ENCODE peak calls at places on chromosomes 7 and 10, in eight cellular contexts. V, A, L, Q, T, X, K and E are unnamed samples.

GRCh38 chr10:62443866-62444265 is 69.7 kb downstream of the ZNF365 start:
- DNase-seq in V (no peak), Q (no peak), X (no peak), A (peak), L (no peak), T (no peak), K (no peak), E (no peak)

GRCh38 chr10:125269716-125270115 is 109.4 kb upstream of the CTBP2 start:
- DNase-seq in Q (no peak), A (no peak), T (no peak), L (no peak), K (no peak), X (no peak), V (no peak), E (no peak)

GRCh38 chr7:100604078-100604975 is 2.2 kb downstream of the PCOLCE start:
- DNase-seq in Q (peak), T (peak), L (peak), X (peak), A (peak), V (peak), K (peak), E (peak)

GRCh38 chr10:43961523-43962345 is 313.1 kb upstream of the ZNF32 start:
- DNase-seq in V (no peak), A (no peak), T (no peak), X (no peak), L (no peak), K (no peak), Q (no peak), E (no peak)

GRCh38 chr7:35694784-35695627 is at the start of gene HERPUD2:
- DNase-seq in T (peak), X (peak), A (peak), L (peak), K (peak), V (peak), Q (peak), E (peak)

GRCh38 chr10:89889610-89890009 is 188.2 kb downstream of the KIF20B start:
- DNase-seq in K (no peak), T (no peak), L (no peak), A (no peak), X (no peak), Q (no peak), V (no peak), E (no peak)

GRCh38 chr7:132618956-132619305 is 42.7 kb upstream of the PLXNA4 start:
- DNase-seq in X (no peak), L (no peak), V (no peak), Q (no peak), K (no peak), A (peak), T (no peak), E (no peak)

GRCh38 chr10:103915794-103916193 is 2.2 kb downstream of the STN1 start:
- DNase-seq in L (no peak), T (peak), Q (no peak), V (no peak), A (no peak), K (no peak), X (no peak), E (no peak)

GRCh38 chr7:23474829-23475578 is 4.7 kb upstream of the IGF2BP3 start:
- DNase-seq in L (no peak), A (no peak), X (no peak), Q (no peak), T (no peak), K (no peak), V (no peak), E (no peak)

GRCh38 chr7:49089717-49090116 is 165.4 kb downstream of the CDC14C start:
- DNase-seq in L (no peak), T (no peak), K (no peak), X (no peak), V (peak), Q (no peak), A (no peak), E (no peak)

GRCh38 chr7:55021053-55021452 is 2.2 kb downstream of the EGFR start:
- DNase-seq in L (no peak), V (no peak), A (no peak), X (no peak), Q (peak), K (no peak), T (no peak), E (no peak)

GRCh38 chr7:55020481-55020871 is 1.7 kb downstream of the EGFR start:
- DNase-seq in X (no peak), A (no peak), Q (peak), V (no peak), T (no peak), K (no peak), L (no peak), E (no peak)

GRCh38 chr7:55019329-55019690 is 493 bp downstream of the EGFR start:
- DNase-seq in X (peak), V (peak), A (no peak), Q (peak), T (no peak), K (no peak), L (peak), E (no peak)

GRCh38 chr7:55018361-55019328 is at the start of gene EGFR:
- DNase-seq in L (peak), K (peak), T (no peak), V (peak), Q (peak), X (peak), A (peak), E (peak)

GRCh38 chr7:55019691-55020480 is 1.1 kb downstream of the EGFR start:
- DNase-seq in T (no peak), L (peak), X (peak), V (peak), A (no peak), K (no peak), Q (peak), E (peak)
- TF ChIP-seq CTCF in T (no peak), L (no peak), X (peak), V (no peak), A (no peak), K (no peak), Q (peak), E (peak)

GRCh38 chr7:128139406-128139805 is 101.7 kb upstream of the LEP start:
- DNase-seq in T (no peak), Q (no peak), A (no peak), V (no peak), K (no peak), L (no peak), X (no peak), E (no peak)

GRCh38 chr7:128132426-128133069 is 101.3 kb upstream of the LRRC4 start:
- DNase-seq in L (no peak), Q (no peak), K (no peak), X (no peak), T (no peak), V (no peak), A (no peak), E (no peak)

GRCh38 chr7:128135275-128136214 is 104.3 kb upstream of the LRRC4 start:
- DNase-seq in X (peak), K (peak), T (peak), A (peak), Q (peak), L (peak), V (peak), E (peak)

GRCh38 chr7:128137096-128137655 is 103.9 kb upstream of the LEP start:
- DNase-seq in L (no peak), Q (no peak), V (no peak), K (no peak), A (peak), X (no peak), T (no peak), E (no peak)

DNA sequence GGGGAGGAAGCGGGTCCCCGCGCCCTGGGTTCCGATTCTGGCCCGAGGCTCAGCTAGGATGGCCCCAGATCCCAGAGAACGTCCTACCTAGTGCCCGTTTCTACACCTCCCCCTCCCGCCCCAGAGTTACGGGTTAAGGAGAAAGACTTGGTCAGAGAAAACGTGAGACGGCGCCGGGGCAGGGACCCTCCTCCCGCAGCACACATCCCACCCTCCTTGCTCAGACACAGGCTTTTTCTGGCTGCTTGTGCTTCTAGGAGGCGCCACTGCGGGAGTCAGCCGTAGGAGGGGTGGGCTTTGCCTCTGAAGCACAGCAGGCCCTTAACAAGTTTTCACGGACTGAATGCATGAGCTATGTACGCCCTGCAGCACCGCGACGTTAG is 104.9 kb upstream of the LEP start:
- DNase-seq in Q (no peak), T (no peak), X (no peak), K (no peak), L (peak), A (no peak), V (peak), E (no peak)
- TF ChIP-seq CTCF in Q (no peak), T (no peak), X (no peak), K (no peak), L (no peak), A (no peak), V (peak), E (no peak)

GRCh38 chr7:65554-65953 is 126.8 kb upstream of the FAM20C start:
- DNase-seq in L (no peak), A (peak), X (no peak), K (no peak), T (no peak), V (no peak), Q (no peak), E (no peak)

GRCh38 chr7:63521-64021 is 128.8 kb upstream of the FAM20C start:
- DNase-seq in T (no peak), V (no peak), K (no peak), L (no peak), X (no peak), Q (no peak), A (no peak), E (no peak)

GRCh38 chr7:63117-63480 is 129.3 kb upstream of the FAM20C start:
- DNase-seq in T (no peak), Q (no peak), X (no peak), A (no peak), K (no peak), L (no peak), V (no peak), E (no peak)

GRCh38 chr7:64799-65430 is 127.5 kb upstream of the FAM20C start:
- DNase-seq in K (no peak), Q (no peak), L (no peak), T (no peak), V (no peak), A (peak), X (no peak), E (no peak)

GRCh38 chr7:64098-64521 is 128.3 kb upstream of the FAM20C start:
- DNase-seq in A (peak), V (peak), X (no peak), L (peak), Q (peak), T (no peak), K (no peak), E (no peak)
- TF ChIP-seq CTCF in A (peak), V (peak), X (peak), L (no peak), Q (peak), T (no peak), K (no peak), E (peak)

DNA sequence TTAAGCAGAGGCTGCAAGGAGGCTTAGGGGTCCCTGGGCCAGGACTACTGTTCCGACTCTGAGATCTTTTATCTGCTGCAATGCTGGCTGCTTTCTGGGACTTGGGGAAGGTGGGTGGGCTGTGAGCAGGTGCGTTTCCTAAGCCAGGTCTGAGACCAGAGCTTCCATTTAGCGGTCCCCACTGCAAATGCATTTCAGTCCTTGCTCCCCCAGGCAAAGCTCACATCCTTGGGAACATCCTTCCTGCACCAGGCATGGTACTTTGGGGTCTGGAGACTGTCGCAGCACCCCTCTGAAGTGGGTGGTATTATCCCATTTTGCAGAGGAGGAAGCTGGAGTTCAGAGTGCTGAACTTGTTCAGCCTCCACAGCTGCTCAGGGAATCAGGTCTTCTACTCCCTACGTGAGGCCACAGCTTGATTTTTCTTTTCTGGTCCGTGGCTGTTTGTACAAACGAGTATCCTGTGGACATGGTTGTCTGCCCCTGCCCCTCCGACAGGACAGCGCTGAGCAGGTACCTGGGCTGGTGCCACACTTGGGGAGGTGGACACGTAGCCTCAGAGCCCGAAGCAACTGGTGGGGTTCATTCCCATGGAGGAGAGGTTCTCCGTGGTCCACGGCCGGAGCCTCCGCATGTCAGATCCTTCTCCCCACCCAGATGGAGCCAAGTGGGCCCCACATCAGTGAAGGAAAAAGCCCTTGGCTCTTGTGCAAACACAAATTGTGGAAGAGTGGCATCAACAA is 20.0 kb downstream of the ZMIZ1 start:
- DNase-seq in Q (no peak), L (no peak), X (no peak), A (no peak), K (no peak), V (no peak), T (no peak), E (no peak)
- TF ChIP-seq CTCF in Q (no peak), L (no peak), X (no peak), A (no peak), K (no peak), V (no peak), T (no peak), E (no peak)

GRCh38 chr10:133394064-133394663 is at the start of gene MTG1:
- DNase-seq in L (peak), A (peak), K (peak), Q (peak), V (peak), X (peak), T (peak), E (peak)
- TF ChIP-seq CTCF in L (no peak), A (no peak), K (no peak), Q (no peak), V (peak), X (peak), T (peak), E (peak)

GRCh38 chr10:75651452-75651851 is 220.0 kb downstream of the LRMDA start:
- DNase-seq in V (peak), T (no peak), A (no peak), Q (no peak), K (peak), X (no peak), L (no peak), E (no peak)
- TF ChIP-seq CTCF in V (peak), T (no peak), A (peak), Q (peak), K (peak), X (peak), L (no peak), E (no peak)